ENCODE peak calls at places on chromosomes 1 and 21, in five cellular contexts. One of them, this sample, is unnamed.

GRCh38 chr1:42037586-42037985 is 115.6 kb upstream of the GUCA2B start:
- DNase-seq in epithelial cell of esophagus: no peak
- DNase-seq in heart right ventricle: no peak
- DNase-seq in fibroblast of pulmonary artery: no peak
- DNase-seq in CD8-positive, alpha-beta memory T cell: no peak
- DNase-seq in this sample: no peak

GRCh38 chr21:38561613-38562012 is 63.3 kb upstream of the ERG start:
- DNase-seq in epithelial cell of esophagus: no peak
- DNase-seq in CD8-positive, alpha-beta memory T cell: no peak
- DNase-seq in fibroblast of pulmonary artery: no peak
- DNase-seq in heart right ventricle: no peak
- DNase-seq in this sample: no peak

GRCh38 chr21:32884062-32884461 is 112.5 kb upstream of the PAXBP1 start:
- DNase-seq in heart right ventricle: no peak
- DNase-seq in epithelial cell of esophagus: no peak
- DNase-seq in CD8-positive, alpha-beta memory T cell: no peak
- DNase-seq in fibroblast of pulmonary artery: no peak
- DNase-seq in this sample: no peak

GRCh38 chr1:20476260-20477038 is 9.6 kb downstream of the CAMK2N1 start:
- DNase-seq in fibroblast of pulmonary artery: peak
- DNase-seq in CD8-positive, alpha-beta memory T cell: peak
- DNase-seq in heart right ventricle: peak
- DNase-seq in epithelial cell of esophagus: no peak
- DNase-seq in this sample: peak

GRCh38 chr1:95953005-95953404 is 719.0 kb downstream of the RWDD3 start:
- DNase-seq in heart right ventricle: no peak
- DNase-seq in CD8-positive, alpha-beta memory T cell: no peak
- DNase-seq in epithelial cell of esophagus: peak
- DNase-seq in fibroblast of pulmonary artery: peak
- DNase-seq in this sample: peak

GRCh38 chr21:39471598-39471997 is 19.8 kb downstream of the SH3BGR start:
- DNase-seq in heart right ventricle: no peak
- DNase-seq in CD8-positive, alpha-beta memory T cell: no peak
- DNase-seq in epithelial cell of esophagus: no peak
- DNase-seq in fibroblast of pulmonary artery: no peak
- DNase-seq in this sample: no peak

GRCh38 chr1:84772428-84772943 is 82.2 kb upstream of the SSX2IP start:
- DNase-seq in CD8-positive, alpha-beta memory T cell: peak
- DNase-seq in fibroblast of pulmonary artery: peak
- DNase-seq in epithelial cell of esophagus: peak
- DNase-seq in heart right ventricle: peak
- DNase-seq in this sample: peak

GRCh38 chr21:34017127-34017961 is 56.0 kb upstream of the MRPS6 start:
- DNase-seq in heart right ventricle: no peak
- DNase-seq in CD8-positive, alpha-beta memory T cell: no peak
- DNase-seq in fibroblast of pulmonary artery: no peak
- DNase-seq in epithelial cell of esophagus: no peak
- DNase-seq in this sample: peak

GRCh38 chr1:151990058-151990855 is 3.4 kb downstream of the S100A10 start:
- DNase-seq in epithelial cell of esophagus: peak
- DNase-seq in heart right ventricle: no peak
- DNase-seq in CD8-positive, alpha-beta memory T cell: no peak
- DNase-seq in fibroblast of pulmonary artery: no peak
- DNase-seq in this sample: no peak

GRCh38 chr1:117527566-117528102 is 78.2 kb upstream of the TENT5C start:
- DNase-seq in fibroblast of pulmonary artery: peak
- DNase-seq in heart right ventricle: no peak
- DNase-seq in epithelial cell of esophagus: no peak
- DNase-seq in CD8-positive, alpha-beta memory T cell: no peak
- DNase-seq in this sample: peak

GRCh38 chr1:76073471-76073870 is 1.1 kb upstream of the ST6GALNAC3 start:
- DNase-seq in heart right ventricle: no peak
- DNase-seq in fibroblast of pulmonary artery: peak
- DNase-seq in CD8-positive, alpha-beta memory T cell: no peak
- DNase-seq in epithelial cell of esophagus: no peak
- DNase-seq in this sample: peak

GRCh38 chr1:909861-910310 is 13.8 kb upstream of the SAMD11 start:
- DNase-seq in heart right ventricle: no peak
- DNase-seq in CD8-positive, alpha-beta memory T cell: peak
- DNase-seq in epithelial cell of esophagus: no peak
- DNase-seq in fibroblast of pulmonary artery: no peak
- DNase-seq in this sample: no peak

GRCh38 chr1:77308889-77309621 is 27.2 kb downstream of the AK5 start:
- DNase-seq in epithelial cell of esophagus: no peak
- DNase-seq in CD8-positive, alpha-beta memory T cell: no peak
- DNase-seq in fibroblast of pulmonary artery: no peak
- DNase-seq in heart right ventricle: no peak
- DNase-seq in this sample: no peak

GRCh38 chr1:172936088-172936487 is 114.7 kb downstream of the TNFSF18 start:
- DNase-seq in CD8-positive, alpha-beta memory T cell: no peak
- DNase-seq in fibroblast of pulmonary artery: no peak
- DNase-seq in heart right ventricle: no peak
- DNase-seq in epithelial cell of esophagus: no peak
- DNase-seq in this sample: no peak

GRCh38 chr1:172931846-172932245 is 118.9 kb downstream of the TNFSF18 start:
- DNase-seq in fibroblast of pulmonary artery: no peak
- DNase-seq in epithelial cell of esophagus: no peak
- DNase-seq in heart right ventricle: no peak
- DNase-seq in CD8-positive, alpha-beta memory T cell: no peak
- DNase-seq in this sample: no peak

GRCh38 chr1:172935062-172935592 is 115.6 kb downstream of the TNFSF18 start:
- DNase-seq in fibroblast of pulmonary artery: peak
- DNase-seq in heart right ventricle: no peak
- DNase-seq in epithelial cell of esophagus: no peak
- DNase-seq in CD8-positive, alpha-beta memory T cell: no peak
- DNase-seq in this sample: peak

GRCh38 chr1:172932981-172933380 is 117.8 kb downstream of the TNFSF18 start:
- DNase-seq in CD8-positive, alpha-beta memory T cell: no peak
- DNase-seq in heart right ventricle: no peak
- DNase-seq in epithelial cell of esophagus: no peak
- DNase-seq in fibroblast of pulmonary artery: no peak
- DNase-seq in this sample: no peak

GRCh38 chr1:172934417-172934762 is 116.4 kb downstream of the TNFSF18 start:
- DNase-seq in CD8-positive, alpha-beta memory T cell: no peak
- DNase-seq in fibroblast of pulmonary artery: no peak
- DNase-seq in heart right ventricle: no peak
- DNase-seq in epithelial cell of esophagus: no peak
- DNase-seq in this sample: no peak
- H3K4me3 ChIP-seq in CD8-positive, alpha-beta memory T cell: no peak
- H3K4me3 ChIP-seq in fibroblast of pulmonary artery: no peak
- H3K4me3 ChIP-seq in heart right ventricle: no peak
- H3K4me3 ChIP-seq in epithelial cell of esophagus: no peak
- H3K4me3 ChIP-seq in this sample: no peak

GRCh38 chr1:111272081-111272480 is 18.6 kb upstream of the CHIA start:
- DNase-seq in fibroblast of pulmonary artery: no peak
- DNase-seq in CD8-positive, alpha-beta memory T cell: no peak
- DNase-seq in epithelial cell of esophagus: no peak
- DNase-seq in heart right ventricle: no peak
- DNase-seq in this sample: no peak
- H3K4me3 ChIP-seq in fibroblast of pulmonary artery: no peak
- H3K4me3 ChIP-seq in CD8-positive, alpha-beta memory T cell: no peak
- H3K4me3 ChIP-seq in epithelial cell of esophagus: no peak
- H3K4me3 ChIP-seq in heart right ventricle: no peak
- H3K4me3 ChIP-seq in this sample: no peak

GRCh38 chr1:154218545-154218944 is 2.2 kb upstream of the UBAP2L start:
- DNase-seq in fibroblast of pulmonary artery: no peak
- DNase-seq in CD8-positive, alpha-beta memory T cell: no peak
- DNase-seq in heart right ventricle: no peak
- DNase-seq in epithelial cell of esophagus: no peak
- DNase-seq in this sample: no peak
- H3K4me3 ChIP-seq in fibroblast of pulmonary artery: peak
- H3K4me3 ChIP-seq in CD8-positive, alpha-beta memory T cell: no peak
- H3K4me3 ChIP-seq in heart right ventricle: peak
- H3K4me3 ChIP-seq in epithelial cell of esophagus: peak
- H3K4me3 ChIP-seq in this sample: peak

DNA sequence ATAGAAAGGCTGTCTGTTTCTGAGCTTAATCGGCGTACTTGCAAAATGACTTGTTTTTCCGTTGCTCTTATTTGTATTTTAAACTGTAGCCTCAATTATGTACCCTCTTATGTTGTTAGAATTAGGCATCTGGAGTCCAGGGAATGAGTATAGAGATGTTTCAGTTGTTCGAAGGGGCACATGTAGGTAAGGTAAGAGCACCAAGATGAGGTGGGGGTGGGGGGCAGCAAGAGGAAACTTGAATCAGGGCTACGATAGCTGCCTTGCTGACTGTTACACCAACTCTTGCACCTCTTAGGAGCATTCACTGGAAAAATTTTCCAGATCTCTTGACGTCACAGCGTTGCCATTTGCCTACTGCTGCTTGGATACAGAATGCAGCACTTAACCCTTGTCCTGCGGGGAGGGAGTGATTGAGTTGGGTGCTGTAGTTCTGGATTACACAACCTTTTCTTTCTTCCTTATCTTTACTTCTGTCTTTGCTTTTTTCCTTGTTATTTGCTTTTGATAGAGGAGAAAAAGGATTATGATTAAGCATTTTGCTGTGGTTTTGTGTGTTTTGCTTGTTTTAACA is 3.2 kb downstream of the ATP1B1 start:
- DNase-seq in heart right ventricle: peak
- DNase-seq in epithelial cell of esophagus: peak
- DNase-seq in fibroblast of pulmonary artery: peak
- DNase-seq in CD8-positive, alpha-beta memory T cell: no peak
- DNase-seq in this sample: peak
- H3K4me3 ChIP-seq in heart right ventricle: peak
- H3K4me3 ChIP-seq in epithelial cell of esophagus: peak
- H3K4me3 ChIP-seq in fibroblast of pulmonary artery: peak
- H3K4me3 ChIP-seq in CD8-positive, alpha-beta memory T cell: no peak
- H3K4me3 ChIP-seq in this sample: no peak

GRCh38 chr1:48543854-48544253 is 71.8 kb upstream of the SPATA6 start:
- DNase-seq in fibroblast of pulmonary artery: no peak
- DNase-seq in heart right ventricle: no peak
- DNase-seq in CD8-positive, alpha-beta memory T cell: no peak
- DNase-seq in epithelial cell of esophagus: no peak
- DNase-seq in this sample: no peak
- H3K4me3 ChIP-seq in fibroblast of pulmonary artery: no peak
- H3K4me3 ChIP-seq in heart right ventricle: no peak
- H3K4me3 ChIP-seq in CD8-positive, alpha-beta memory T cell: no peak
- H3K4me3 ChIP-seq in epithelial cell of esophagus: no peak
- H3K4me3 ChIP-seq in this sample: no peak

GRCh38 chr1:39671433-39671792 is 494 bp downstream of the NT5C1A start:
- DNase-seq in fibroblast of pulmonary artery: no peak
- DNase-seq in epithelial cell of esophagus: no peak
- DNase-seq in heart right ventricle: peak
- DNase-seq in CD8-positive, alpha-beta memory T cell: no peak
- DNase-seq in this sample: no peak

GRCh38 chr1:39670689-39671088 is 1.2 kb downstream of the NT5C1A start:
- DNase-seq in fibroblast of pulmonary artery: no peak
- DNase-seq in epithelial cell of esophagus: no peak
- DNase-seq in heart right ventricle: no peak
- DNase-seq in CD8-positive, alpha-beta memory T cell: no peak
- DNase-seq in this sample: no peak

GRCh38 chr1:39673215-39673614 is 1.3 kb upstream of the NT5C1A start:
- DNase-seq in fibroblast of pulmonary artery: no peak
- DNase-seq in CD8-positive, alpha-beta memory T cell: no peak
- DNase-seq in epithelial cell of esophagus: no peak
- DNase-seq in heart right ventricle: no peak
- DNase-seq in this sample: no peak

GRCh38 chr1:39672551-39672947 is 642 bp upstream of the NT5C1A start:
- DNase-seq in heart right ventricle: no peak
- DNase-seq in CD8-positive, alpha-beta memory T cell: peak
- DNase-seq in epithelial cell of esophagus: no peak
- DNase-seq in fibroblast of pulmonary artery: no peak
- DNase-seq in this sample: no peak

DNA sequence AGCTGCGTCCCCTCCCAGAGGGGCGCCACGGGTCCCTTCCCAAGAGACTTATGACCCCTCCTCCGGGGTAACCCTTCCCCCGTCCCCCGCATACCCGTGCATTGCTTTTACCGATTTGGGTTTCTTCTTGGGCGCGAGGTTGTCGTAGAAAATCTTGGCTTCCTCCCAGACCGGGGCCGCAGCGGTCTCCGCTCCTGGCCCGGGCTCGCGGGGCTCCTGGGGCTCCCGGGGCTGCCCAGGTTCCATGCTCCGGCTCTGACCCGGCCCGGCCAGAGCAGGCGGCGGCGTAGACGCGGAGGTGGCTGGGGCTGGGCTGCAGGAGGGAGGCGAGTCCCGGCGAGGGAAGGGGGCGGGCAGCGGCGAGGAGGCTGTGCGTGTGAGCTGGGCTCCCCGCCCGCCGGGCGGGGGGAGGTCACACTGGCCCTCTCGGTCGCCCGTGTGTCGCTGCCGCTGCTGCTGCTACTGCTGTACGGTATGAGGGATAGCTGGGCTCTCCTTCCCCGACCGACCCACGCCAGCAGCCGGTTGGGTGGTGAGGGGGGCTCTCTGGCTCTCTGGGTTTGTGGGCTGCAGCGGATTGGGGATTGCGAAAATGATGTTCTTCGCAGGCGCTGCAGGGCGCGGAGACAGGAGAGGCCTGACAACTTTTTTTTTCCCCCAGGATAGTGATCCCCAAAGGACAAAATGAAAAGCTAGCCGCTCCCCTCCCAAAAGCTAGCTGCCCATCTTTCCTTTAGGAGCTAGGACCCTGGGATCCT is at the start of gene NT5C1A:
- DNase-seq in fibroblast of pulmonary artery: no peak
- DNase-seq in epithelial cell of esophagus: no peak
- DNase-seq in heart right ventricle: peak
- DNase-seq in CD8-positive, alpha-beta memory T cell: no peak
- DNase-seq in this sample: no peak
- H3K4me3 ChIP-seq in fibroblast of pulmonary artery: peak
- H3K4me3 ChIP-seq in epithelial cell of esophagus: peak
- H3K4me3 ChIP-seq in heart right ventricle: peak
- H3K4me3 ChIP-seq in CD8-positive, alpha-beta memory T cell: peak
- H3K4me3 ChIP-seq in this sample: peak

GRCh38 chr1:208233546-208233945 is 10.6 kb downstream of the PLXNA2 start:
- DNase-seq in epithelial cell of esophagus: no peak
- DNase-seq in CD8-positive, alpha-beta memory T cell: no peak
- DNase-seq in fibroblast of pulmonary artery: no peak
- DNase-seq in heart right ventricle: no peak
- DNase-seq in this sample: no peak

GRCh38 chr1:208233978-208234377 is 10.2 kb downstream of the PLXNA2 start:
- DNase-seq in epithelial cell of esophagus: no peak
- DNase-seq in CD8-positive, alpha-beta memory T cell: no peak
- DNase-seq in heart right ventricle: no peak
- DNase-seq in fibroblast of pulmonary artery: no peak
- DNase-seq in this sample: no peak

GRCh38 chr1:208230668-208231529 is 13.3 kb downstream of the PLXNA2 start:
- DNase-seq in heart right ventricle: no peak
- DNase-seq in CD8-positive, alpha-beta memory T cell: no peak
- DNase-seq in fibroblast of pulmonary artery: no peak
- DNase-seq in epithelial cell of esophagus: peak
- DNase-seq in this sample: no peak

GRCh38 chr1:208231929-208232360 is 12.2 kb downstream of the PLXNA2 start:
- DNase-seq in CD8-positive, alpha-beta memory T cell: no peak
- DNase-seq in epithelial cell of esophagus: peak
- DNase-seq in heart right ventricle: no peak
- DNase-seq in fibroblast of pulmonary artery: peak
- DNase-seq in this sample: peak

DNA sequence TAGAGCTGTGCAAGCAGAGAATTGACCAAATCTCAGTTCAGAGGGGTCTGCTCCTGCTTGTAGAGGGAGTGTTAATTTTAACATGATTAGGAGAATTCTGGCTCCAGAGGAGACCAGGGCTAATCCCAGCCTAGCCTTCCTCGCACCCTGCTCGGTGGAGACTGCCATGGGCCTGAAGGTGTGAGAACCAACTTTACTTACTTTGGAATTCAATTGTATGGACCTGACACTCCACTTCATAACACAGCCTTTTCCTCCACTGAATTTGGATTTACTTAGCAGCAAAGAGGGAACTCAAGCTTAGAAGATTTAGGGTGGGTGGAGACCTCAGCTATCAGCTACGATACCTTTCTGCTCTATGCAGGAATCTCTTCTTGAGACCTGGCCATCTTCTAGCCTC is 11.5 kb downstream of the PLXNA2 start:
- DNase-seq in fibroblast of pulmonary artery: no peak
- DNase-seq in epithelial cell of esophagus: no peak
- DNase-seq in CD8-positive, alpha-beta memory T cell: no peak
- DNase-seq in heart right ventricle: no peak
- DNase-seq in this sample: no peak
- H3K4me3 ChIP-seq in fibroblast of pulmonary artery: no peak
- H3K4me3 ChIP-seq in epithelial cell of esophagus: no peak
- H3K4me3 ChIP-seq in CD8-positive, alpha-beta memory T cell: no peak
- H3K4me3 ChIP-seq in heart right ventricle: no peak
- H3K4me3 ChIP-seq in this sample: no peak

This sample was measured in fibroblast of the aortic adventitia.